ENCODE peak calls at places on chromosomes 2 and 18, in seven cellular contexts. One of them, this sample, is unnamed.
A peak's percentile ranks its signal among the peaks of the same experiment; 100 is the strongest.

GRCh38 chr2:47771211-47771610 is 11.7 kb upstream of the MSH6 start:
- DNase-seq in CD4-positive, CD25-positive, alpha-beta regulatory T cell: no peak
- DNase-seq in activated CD8-positive, alpha-beta memory T cell treated with anti-CD3 and anti-CD28 coated beads for 24 hours: no peak
- DNase-seq in fibroblast of lung: peak; percentile 96
- DNase-seq in M059J: peak; percentile 96
- DNase-seq in right cardiac atrium: no peak
- DNase-seq in activated naive CD8-positive, alpha-beta T cell treated with anti-CD3 and anti-CD28 coated beads, Interleukin-2, amount 10 ng/mL, durations not matched to agents 7 days and 5 days: no peak
- DNase-seq in this sample: no peak

GRCh38 chr2:149908731-149909690 is 321.4 kb upstream of the MMADHC start:
- DNase-seq in activated naive CD8-positive, alpha-beta T cell treated with anti-CD3 and anti-CD28 coated beads, Interleukin-2, amount 10 ng/mL, durations not matched to agents 7 days and 5 days: no peak
- DNase-seq in right cardiac atrium: no peak
- DNase-seq in M059J: peak; percentile 51
- DNase-seq in CD4-positive, CD25-positive, alpha-beta regulatory T cell: no peak
- DNase-seq in activated CD8-positive, alpha-beta memory T cell treated with anti-CD3 and anti-CD28 coated beads for 24 hours: no peak
- DNase-seq in fibroblast of lung: peak; percentile 56
- DNase-seq in this sample: peak; percentile 45

GRCh38 chr2:5691659-5692529 is at the start of gene SOX11:
- DNase-seq in CD4-positive, CD25-positive, alpha-beta regulatory T cell: no peak
- DNase-seq in M059J: no peak
- DNase-seq in activated naive CD8-positive, alpha-beta T cell treated with anti-CD3 and anti-CD28 coated beads, Interleukin-2, amount 10 ng/mL, durations not matched to agents 7 days and 5 days: no peak
- DNase-seq in right cardiac atrium: peak; percentile 82
- DNase-seq in fibroblast of lung: peak; percentile 95
- DNase-seq in activated CD8-positive, alpha-beta memory T cell treated with anti-CD3 and anti-CD28 coated beads for 24 hours: no peak
- DNase-seq in this sample: no peak

GRCh38 chr2:27701676-27702075 is 38.0 kb downstream of the SLC4A1AP start:
- DNase-seq in activated CD8-positive, alpha-beta memory T cell treated with anti-CD3 and anti-CD28 coated beads for 24 hours: no peak
- DNase-seq in CD4-positive, CD25-positive, alpha-beta regulatory T cell: no peak
- DNase-seq in M059J: peak; percentile 55
- DNase-seq in activated naive CD8-positive, alpha-beta T cell treated with anti-CD3 and anti-CD28 coated beads, Interleukin-2, amount 10 ng/mL, durations not matched to agents 7 days and 5 days: no peak
- DNase-seq in right cardiac atrium: peak; percentile 68
- DNase-seq in fibroblast of lung: peak; percentile 69
- DNase-seq in this sample: no peak

GRCh38 chr2:61016392-61017002 is 1.0 kb upstream of the PEX13 start:
- DNase-seq in CD4-positive, CD25-positive, alpha-beta regulatory T cell: no peak
- DNase-seq in M059J: no peak
- DNase-seq in activated naive CD8-positive, alpha-beta T cell treated with anti-CD3 and anti-CD28 coated beads, Interleukin-2, amount 10 ng/mL, durations not matched to agents 7 days and 5 days: no peak
- DNase-seq in right cardiac atrium: no peak
- DNase-seq in activated CD8-positive, alpha-beta memory T cell treated with anti-CD3 and anti-CD28 coated beads for 24 hours: no peak
- DNase-seq in fibroblast of lung: no peak
- DNase-seq in this sample: no peak

GRCh38 chr2:86533589-86533988 is 29.7 kb downstream of the CHMP3 start:
- DNase-seq in activated naive CD8-positive, alpha-beta T cell treated with anti-CD3 and anti-CD28 coated beads, Interleukin-2, amount 10 ng/mL, durations not matched to agents 7 days and 5 days: no peak
- DNase-seq in activated CD8-positive, alpha-beta memory T cell treated with anti-CD3 and anti-CD28 coated beads for 24 hours: no peak
- DNase-seq in right cardiac atrium: no peak
- DNase-seq in CD4-positive, CD25-positive, alpha-beta regulatory T cell: no peak
- DNase-seq in M059J: no peak
- DNase-seq in fibroblast of lung: no peak
- DNase-seq in this sample: no peak

GRCh38 chr2:62305421-62306176 is 109.7 kb downstream of the B3GNT2 start:
- DNase-seq in fibroblast of lung: no peak
- DNase-seq in M059J: no peak
- DNase-seq in CD4-positive, CD25-positive, alpha-beta regulatory T cell: peak; percentile 15
- DNase-seq in activated naive CD8-positive, alpha-beta T cell treated with anti-CD3 and anti-CD28 coated beads, Interleukin-2, amount 10 ng/mL, durations not matched to agents 7 days and 5 days: peak; percentile 55
- DNase-seq in right cardiac atrium: no peak
- DNase-seq in activated CD8-positive, alpha-beta memory T cell treated with anti-CD3 and anti-CD28 coated beads for 24 hours: peak; percentile 84
- DNase-seq in this sample: no peak

GRCh38 chr18:79534356-79534755 is 138.6 kb downstream of the NFATC1 start:
- DNase-seq in CD4-positive, CD25-positive, alpha-beta regulatory T cell: no peak
- DNase-seq in right cardiac atrium: no peak
- DNase-seq in M059J: no peak
- DNase-seq in fibroblast of lung: no peak
- DNase-seq in activated naive CD8-positive, alpha-beta T cell treated with anti-CD3 and anti-CD28 coated beads, Interleukin-2, amount 10 ng/mL, durations not matched to agents 7 days and 5 days: peak; percentile 16
- DNase-seq in activated CD8-positive, alpha-beta memory T cell treated with anti-CD3 and anti-CD28 coated beads for 24 hours: no peak
- DNase-seq in this sample: no peak

This sample was measured in cerebellar cortex.